ENCODE peak calls at places on chromosomes 7 and 10, in six cellular contexts. R, K, X, T, N and O are unnamed samples.

GRCh38 chr7:74180866-74181265 is 6.7 kb downstream of the EIF4H start:
- DNase-seq in R (no peak), K (no peak), X (no peak), T (no peak), N (peak), O (no peak)

GRCh38 chr10:73113543-73113942 is 3.3 kb downstream of the NUDT13 start:
- DNase-seq in R (peak), K (no peak), X (no peak), T (no peak), N (peak), O (peak)

GRCh38 chr7:24881622-24882021 is 98.4 kb downstream of the OSBPL3 start:
- DNase-seq in R (no peak), K (no peak), X (no peak), T (no peak), N (no peak), O (no peak)

GRCh38 chr7:30926323-30926722 is 14.7 kb downstream of the AQP1 start:
- DNase-seq in R (no peak), K (no peak), X (peak), T (no peak), N (no peak), O (no peak)

GRCh38 chr10:113576853-113577252 is 24.0 kb downstream of the HABP2 start:
- DNase-seq in R (peak), K (no peak), X (no peak), T (no peak), N (peak), O (peak)

GRCh38 chr10:122344741-122345258 is 29.7 kb upstream of the PLEKHA1 start:
- DNase-seq in R (peak), K (no peak), X (no peak), T (peak), N (peak), O (peak)

GRCh38 chr10:91389636-91390512 is 20.3 kb upstream of the HECTD2 start:
- DNase-seq in R (peak), K (peak), X (no peak), T (no peak), N (peak), O (peak)

GRCh38 chr7:85075864-85076263 is 111.0 kb downstream of the SEMA3D start:
- DNase-seq in R (no peak), K (no peak), X (no peak), T (no peak), N (no peak), O (no peak)

GRCh38 chr7:32871624-32872371 is 19.8 kb downstream of the KBTBD2 start:
- DNase-seq in R (no peak), K (no peak), X (no peak), T (no peak), N (no peak), O (no peak)

GRCh38 chr10:89627863-89628262 is 17.2 kb downstream of the PANK1 start:
- DNase-seq in R (no peak), K (no peak), X (no peak), T (no peak), N (no peak), O (no peak)

GRCh38 chr10:38118072-38118807 is 24.1 kb downstream of the ZNF37A start:
- DNase-seq in R (peak), K (no peak), X (no peak), T (no peak), N (peak), O (peak)

GRCh38 chr7:129210256-129210988 is 14.4 kb upstream of the AHCYL2 start:
- DNase-seq in R (peak), K (peak), X (peak), T (peak), N (peak), O (peak)

GRCh38 chr10:32207544-32207943 is 139.4 kb downstream of the EPC1 start:
- DNase-seq in R (peak), K (no peak), X (no peak), T (peak), N (peak), O (peak)

GRCh38 chr10:95421782-95422181 is 131.0 kb upstream of the PDLIM1 start:
- DNase-seq in R (no peak), K (no peak), X (no peak), T (no peak), N (no peak), O (no peak)

GRCh38 chr10:72598769-72599701 is 26.8 kb downstream of the MICU1 start:
- DNase-seq in R (no peak), K (no peak), X (no peak), T (no peak), N (no peak), O (no peak)

GRCh38 chr7:47544416-47544815 is 37.5 kb downstream of the TNS3 start:
- DNase-seq in R (no peak), K (no peak), X (no peak), T (peak), N (no peak), O (no peak)

GRCh38 chr10:112229901-112230300 is 46.3 kb upstream of the GPAM start:
- DNase-seq in R (no peak), K (no peak), X (no peak), T (no peak), N (peak), O (peak)
- H3K4me3 ChIP-seq in R (no peak), K (no peak), X (no peak), T (no peak), N (no peak), O (no peak)

GRCh38 chr7:125681508-125681907 is 751.9 kb upstream of the POT1 start:
- DNase-seq in R (no peak), K (no peak), X (no peak), T (no peak), N (no peak), O (no peak)

GRCh38 chr7:125675169-125675568 is 745.5 kb upstream of the POT1 start:
- DNase-seq in R (no peak), K (peak), X (no peak), T (no peak), N (no peak), O (no peak)

GRCh38 chr7:125675628-125676027 is 746.0 kb upstream of the POT1 start:
- DNase-seq in R (no peak), K (no peak), X (no peak), T (no peak), N (no peak), O (no peak)

GRCh38 chr7:125683156-125683555 is 753.5 kb upstream of the POT1 start:
- DNase-seq in R (no peak), K (no peak), X (no peak), T (no peak), N (no peak), O (no peak)

GRCh38 chr7:125678771-125679170 is 749.1 kb upstream of the POT1 start:
- DNase-seq in R (no peak), K (no peak), X (no peak), T (no peak), N (no peak), O (no peak)
- H3K4me3 ChIP-seq in R (no peak), K (no peak), X (no peak), T (no peak), N (no peak), O (no peak)

DNA sequence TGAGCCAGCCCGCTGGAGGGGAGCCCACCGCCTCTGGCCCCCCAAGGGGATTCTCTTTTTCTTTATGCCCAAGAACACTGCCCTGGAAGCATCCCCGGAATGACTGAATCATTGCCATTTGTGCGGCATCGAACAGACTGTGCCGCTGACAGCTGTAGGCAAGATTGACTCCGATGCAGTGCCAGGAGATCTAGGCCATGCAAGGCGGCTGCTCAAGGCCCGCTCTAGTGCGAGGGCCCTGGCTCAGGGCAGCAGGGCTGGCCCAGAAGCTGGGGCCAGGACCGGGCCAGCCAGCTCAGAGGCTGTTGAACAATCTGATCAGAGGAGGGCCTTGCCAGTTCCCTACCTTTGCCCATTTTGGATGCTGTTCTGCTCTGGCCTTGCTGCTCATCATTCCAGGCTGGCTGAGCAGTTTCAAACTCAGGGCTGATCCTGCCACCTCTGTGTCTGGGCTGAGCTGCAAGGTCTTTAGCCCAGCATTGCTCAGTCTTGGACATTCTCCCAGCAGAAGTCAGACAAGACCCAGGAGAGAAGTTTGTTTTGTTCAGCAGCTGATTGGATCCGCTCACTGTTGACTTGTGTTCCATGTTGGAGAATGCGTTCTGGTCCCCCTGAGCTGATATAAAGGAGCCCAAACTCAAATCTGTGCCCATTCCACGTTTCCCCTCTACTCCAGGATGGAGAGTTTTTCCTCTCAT is 485.2 kb upstream of the GALNT17 start:
- DNase-seq in R (no peak), K (peak), X (no peak), T (no peak), N (no peak), O (no peak)
- H3K4me3 ChIP-seq in R (no peak), K (no peak), X (no peak), T (no peak), N (no peak), O (no peak)

DNA sequence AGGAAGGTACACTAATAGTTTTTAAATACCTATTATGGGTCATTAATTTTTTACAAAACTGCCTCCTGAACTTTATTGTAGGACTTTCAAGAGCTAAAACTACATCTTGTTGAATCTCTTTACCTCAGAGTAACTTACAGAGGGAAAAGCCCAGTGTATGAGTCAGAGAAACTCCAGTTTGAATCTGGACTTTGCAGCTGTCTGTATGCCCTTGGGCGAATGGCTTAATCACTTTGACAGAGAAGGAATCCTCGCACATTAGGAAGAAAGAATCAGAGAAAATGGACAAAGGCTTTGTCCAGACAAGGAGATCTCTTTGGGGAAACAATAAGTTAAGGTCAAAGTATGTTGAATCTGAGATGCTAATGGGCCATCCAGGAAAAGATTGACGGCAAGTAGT is 484.3 kb upstream of the CELF2 start:
- DNase-seq in R (no peak), K (no peak), X (no peak), T (no peak), N (peak), O (peak)
- H3K4me3 ChIP-seq in R (no peak), K (no peak), X (no peak), T (no peak), N (no peak), O (no peak)

GRCh38 chr10:117134084-117135025 is 3.7 kb downstream of the VAX1 start:
- DNase-seq in R (no peak), K (peak), X (no peak), T (no peak), N (no peak), O (no peak)
- H3K4me3 ChIP-seq in R (no peak), K (no peak), X (no peak), T (no peak), N (no peak), O (no peak)